ENCODE peak calls at places on chromosomes 2 and 18, in five cellular contexts. Z is kidney, T is left lung, C is PC-3, G is left ventricle myocardium inferior. W is an unnamed sample. For H3K9me3, the result is how much of the 10 kb centered on the place peaks cover.

GRCh38 chr2:62824378-62824777 is 118.9 kb downstream of the EHBP1 start:
- DNase-seq in Z (no peak), T (no peak), C (no peak), G (no peak), W (no peak)

GRCh38 chr2:235945608-235946140 is 222.5 kb downstream of the GBX2 start:
- DNase-seq in Z (peak), T (peak), C (no peak), G (no peak), W (no peak)

GRCh38 chr2:201129044-201129505 is 13.1 kb downstream of the CFLAR start:
- DNase-seq in Z (no peak), T (peak), C (peak), G (no peak), W (no peak)

GRCh38 chr2:189791338-189792042 is 7.2 kb downstream of the PMS1 start:
- DNase-seq in Z (no peak), T (no peak), C (no peak), G (no peak), W (no peak)

GRCh38 chr2:181411105-181411849 is 45.9 kb upstream of the ITGA4 start:
- DNase-seq in Z (peak), T (no peak), C (no peak), G (no peak), W (peak)

GRCh38 chr2:239189711-239190131 is 211.1 kb downstream of the HDAC4 start:
- DNase-seq in Z (peak), T (peak), C (no peak), G (peak), W (peak)

GRCh38 chr2:142220239-142220638 is 89.4 kb upstream of the LRP1B start:
- DNase-seq in Z (no peak), T (no peak), C (no peak), G (no peak), W (no peak)

GRCh38 chr2:179711375-179711774 is 150.0 kb downstream of the ZNF385B start:
- DNase-seq in Z (no peak), T (no peak), C (peak), G (no peak), W (no peak)

GRCh38 chr18:59268722-59269562 is 4.3 kb downstream of the RAX start:
- DNase-seq in Z (peak), T (no peak), C (peak), G (peak), W (no peak)

GRCh38 chr2:205024822-205025518 is 479.7 kb downstream of the PARD3B start:
- DNase-seq in Z (no peak), T (peak), C (peak), G (no peak), W (peak)

GRCh38 chr2:36185624-36186023 is 170.0 kb upstream of the CRIM1 start:
- DNase-seq in Z (no peak), T (no peak), C (no peak), G (no peak), W (no peak)

GRCh38 chr2:22991844-22992243 is 393.1 kb upstream of the KLHL29 start:
- DNase-seq in Z (no peak), T (no peak), C (peak), G (no peak), W (no peak)

GRCh38 chr18:58962331-58962730 is 97.7 kb downstream of the ZNF532 start:
- DNase-seq in Z (no peak), T (no peak), C (no peak), G (no peak), W (no peak)

GRCh38 chr18:79384834-79385233 is 10.9 kb upstream of the NFATC1 start:
- DNase-seq in Z (peak), T (no peak), C (no peak), G (no peak), W (no peak)

GRCh38 chr2:159287733-159288132 is 1.2 kb upstream of the WDSUB1 start:
- DNase-seq in Z (no peak), T (no peak), C (no peak), G (no peak), W (no peak)

GRCh38 chr2:237096911-237097310 is 11.2 kb downstream of the COPS8 start:
- DNase-seq in Z (no peak), T (no peak), C (no peak), G (no peak), W (no peak)

GRCh38 chr18:36419913-36420531 is 122.5 kb downstream of the FHOD3 start:
- DNase-seq in Z (no peak), T (no peak), C (peak), G (no peak), W (no peak)

GRCh38 chr2:16478817-16479216 is 186.8 kb downstream of the CYRIA start:
- DNase-seq in Z (no peak), T (no peak), C (no peak), G (no peak), W (no peak)

GRCh38 chr2:234699456-234699855 is 202.6 kb upstream of the ARL4C start:
- DNase-seq in Z (no peak), T (no peak), C (no peak), G (no peak), W (no peak)

GRCh38 chr18:56233595-56233994 is 404.8 kb downstream of the TXNL1 start:
- DNase-seq in Z (no peak), T (no peak), C (peak), G (no peak), W (peak)

GRCh38 chr18:56937874-56938273 is 209.0 kb upstream of the BOD1L2 start:
- DNase-seq in Z (no peak), T (no peak), C (no peak), G (no peak), W (no peak)

GRCh38 chr2:184597571-184597980 is 753 bp upstream of the ZNF804A start:
- DNase-seq in Z (peak), T (peak), C (no peak), G (peak), W (peak)

GRCh38 chr2:218290316-218291261 is 1.7 kb downstream of the TMBIM1 start:
- DNase-seq in Z (no peak), T (peak), C (no peak), G (no peak), W (no peak)

GRCh38 chr2:60046529-60046928 is 506.9 kb downstream of the BCL11A start:
- DNase-seq in Z (no peak), T (no peak), C (no peak), G (no peak), W (no peak)

GRCh38 chr2:15753811-15754702 is 162.4 kb downstream of the DDX1 start:
- DNase-seq in Z (no peak), T (no peak), C (no peak), G (no peak), W (no peak)

GRCh38 chr2:64946737-64947090 is 42.5 kb upstream of the SLC1A4 start:
- DNase-seq in Z (no peak), T (no peak), C (no peak), G (no peak), W (no peak)

GRCh38 chr2:25131567-25132295 is 36.6 kb downstream of the POMC start:
- DNase-seq in Z (peak), T (no peak), C (no peak), G (peak), W (no peak)

GRCh38 chr2:88165604-88166003 is 4.5 kb upstream of the THNSL2 start:
- DNase-seq in Z (no peak), T (no peak), C (no peak), G (no peak), W (no peak)

GRCh38 chr2:176419591-176420071 is 150.4 kb downstream of the MTX2 start:
- DNase-seq in Z (no peak), T (no peak), C (peak), G (no peak), W (no peak)

GRCh38 chr2:241105641-241106040 is 3.6 kb upstream of the MTERF4 start:
- DNase-seq in Z (no peak), T (no peak), C (no peak), G (no peak), W (no peak)

GRCh38 chr2:22812065-22812680 is 572.8 kb upstream of the KLHL29 start:
- DNase-seq in Z (no peak), T (no peak), C (no peak), G (no peak), W (no peak)

GRCh38 chr2:221554769-221555510 is 17.2 kb downstream of the EPHA4 start:
- DNase-seq in Z (no peak), T (no peak), C (no peak), G (no peak), W (no peak)
- H3K4me3 ChIP-seq in Z (no peak), T (no peak), C (no peak), G (peak), W (no peak)

DNA sequence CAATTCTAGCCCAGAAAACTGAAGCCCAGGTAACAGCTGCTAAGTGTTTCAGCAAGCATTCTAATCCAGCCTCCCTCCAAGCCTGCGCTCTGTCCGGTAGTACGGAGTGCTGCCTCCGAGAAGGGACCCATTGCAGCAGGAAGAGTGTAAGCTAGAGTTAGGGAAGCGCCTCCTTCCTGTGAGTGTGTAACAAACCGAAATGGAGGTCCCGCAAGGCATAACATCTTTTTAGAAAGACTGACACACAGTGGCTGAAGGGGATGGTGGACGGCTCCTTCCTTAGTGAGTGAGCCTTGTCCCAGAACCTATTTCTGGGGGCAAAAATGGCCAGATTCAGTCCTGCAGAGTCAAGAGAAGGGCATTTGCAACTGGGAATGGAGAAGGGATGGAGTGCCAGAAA is 12.2 kb downstream of the PKDCC start:
- DNase-seq in Z (no peak), T (peak), C (no peak), G (no peak), W (no peak)
- H3K27ac ChIP-seq in Z (no peak), T (no peak), C (no peak), G (peak), W (peak)

DNA sequence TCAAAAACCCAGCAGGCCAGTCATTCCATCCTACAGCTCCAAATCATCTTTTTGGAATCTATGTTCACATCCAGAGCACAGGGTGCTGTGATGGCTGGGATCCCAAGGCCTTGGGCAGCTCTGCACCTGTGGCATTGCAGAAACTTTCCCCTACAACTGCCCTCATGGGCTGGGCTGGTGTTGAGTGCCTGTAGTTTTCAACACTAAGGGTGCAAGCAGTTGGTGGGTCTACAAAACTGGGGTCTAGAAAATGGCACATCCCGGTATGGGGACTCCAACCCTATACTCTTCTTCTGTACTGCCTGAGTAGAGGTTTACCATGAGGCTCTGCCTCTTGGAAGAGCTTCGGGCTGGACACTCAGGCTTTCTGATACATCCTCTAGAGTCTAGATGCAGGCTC is 95.2 kb upstream of the TEKT4 start:
- DNase-seq in Z (no peak), T (no peak), C (no peak), G (no peak), W (no peak)
- H3K9me3 ChIP-seq in Z (under half), T (under half), C (under half), G (under half), W (under half)

GRCh38 chr2:224968051-224968450 is 74.2 kb downstream of the DOCK10 start:
- DNase-seq in Z (no peak), T (no peak), C (peak), G (no peak), W (no peak)
- H3K4me3 ChIP-seq in Z (no peak), T (no peak), C (no peak), G (no peak), W (no peak)

GRCh38 chr2:145066795-145067194 is 546.9 kb upstream of the ZEB2 start:
- DNase-seq in Z (no peak), T (no peak), C (no peak), G (peak), W (no peak)
- H3K27ac ChIP-seq in Z (peak), T (peak), C (no peak), G (peak), W (no peak)

W was measured in aorta.